ENCODE peak calls at places on chromosome 20, in eight cellular contexts. One of them, this sample, is unnamed.

GRCh38 chr20:43590036-43590391 is 723 bp upstream of the IFT52 start:
- DNase-seq in endothelial cell: peak
- DNase-seq in heart right ventricle: no peak
- DNase-seq in T-helper 17 cell: no peak
- DNase-seq in brain pericyte: no peak
- DNase-seq in epithelial cell of prostate: no peak
- DNase-seq in EL: no peak
- DNase-seq in HS-5: no peak
- DNase-seq in this sample: no peak

GRCh38 chr20:51563597-51564332 is 21.2 kb upstream of the NFATC2 start:
- DNase-seq in epithelial cell of prostate: no peak
- DNase-seq in endothelial cell: peak
- DNase-seq in HS-5: peak
- DNase-seq in EL: peak
- DNase-seq in heart right ventricle: peak
- DNase-seq in T-helper 17 cell: no peak
- DNase-seq in brain pericyte: peak
- DNase-seq in this sample: no peak

GRCh38 chr20:61567204-61567603 is 315.1 kb downstream of the CDH4 start:
- DNase-seq in epithelial cell of prostate: no peak
- DNase-seq in endothelial cell: no peak
- DNase-seq in EL: no peak
- DNase-seq in heart right ventricle: no peak
- DNase-seq in brain pericyte: no peak
- DNase-seq in HS-5: no peak
- DNase-seq in T-helper 17 cell: no peak
- DNase-seq in this sample: no peak

GRCh38 chr20:58875541-58876134 is 23.1 kb downstream of the GNAS start:
- DNase-seq in HS-5: peak
- DNase-seq in heart right ventricle: no peak
- DNase-seq in epithelial cell of prostate: no peak
- DNase-seq in brain pericyte: no peak
- DNase-seq in EL: peak
- DNase-seq in T-helper 17 cell: no peak
- DNase-seq in endothelial cell: no peak
- DNase-seq in this sample: no peak

GRCh38 chr20:62365814-62366369 is 1.2 kb downstream of the LAMA5 start:
- DNase-seq in endothelial cell: no peak
- DNase-seq in brain pericyte: no peak
- DNase-seq in EL: no peak
- DNase-seq in T-helper 17 cell: no peak
- DNase-seq in heart right ventricle: no peak
- DNase-seq in epithelial cell of prostate: no peak
- DNase-seq in HS-5: no peak
- DNase-seq in this sample: peak

GRCh38 chr20:20551409-20551808 is 161.0 kb downstream of the RALGAPA2 start:
- DNase-seq in brain pericyte: no peak
- DNase-seq in T-helper 17 cell: no peak
- DNase-seq in EL: no peak
- DNase-seq in HS-5: no peak
- DNase-seq in epithelial cell of prostate: no peak
- DNase-seq in endothelial cell: no peak
- DNase-seq in heart right ventricle: no peak
- DNase-seq in this sample: no peak

GRCh38 chr20:59775221-59776055 is 158.0 kb downstream of the SYCP2 start:
- DNase-seq in endothelial cell: no peak
- DNase-seq in T-helper 17 cell: no peak
- DNase-seq in epithelial cell of prostate: no peak
- DNase-seq in brain pericyte: no peak
- DNase-seq in HS-5: no peak
- DNase-seq in heart right ventricle: no peak
- DNase-seq in EL: no peak
- DNase-seq in this sample: no peak

GRCh38 chr20:47311211-47311610 is 45.3 kb downstream of the ZMYND8 start:
- DNase-seq in T-helper 17 cell: no peak
- DNase-seq in brain pericyte: no peak
- DNase-seq in epithelial cell of prostate: no peak
- DNase-seq in EL: no peak
- DNase-seq in HS-5: no peak
- DNase-seq in heart right ventricle: no peak
- DNase-seq in endothelial cell: no peak
- DNase-seq in this sample: no peak

GRCh38 chr20:52598306-52598705 is 373.9 kb upstream of the TSHZ2 start:
- DNase-seq in heart right ventricle: no peak
- DNase-seq in epithelial cell of prostate: no peak
- DNase-seq in HS-5: no peak
- DNase-seq in endothelial cell: no peak
- DNase-seq in brain pericyte: no peak
- DNase-seq in EL: no peak
- DNase-seq in T-helper 17 cell: no peak
- DNase-seq in this sample: no peak

GRCh38 chr20:37395921-37396519 is 50.1 kb downstream of the SRC start:
- DNase-seq in endothelial cell: peak
- DNase-seq in HS-5: no peak
- DNase-seq in EL: no peak
- DNase-seq in epithelial cell of prostate: no peak
- DNase-seq in T-helper 17 cell: no peak
- DNase-seq in brain pericyte: no peak
- DNase-seq in heart right ventricle: peak
- DNase-seq in this sample: no peak

GRCh38 chr20:24522452-24523330 is 53.3 kb downstream of the SYNDIG1 start:
- DNase-seq in brain pericyte: no peak
- DNase-seq in EL: no peak
- DNase-seq in HS-5: no peak
- DNase-seq in endothelial cell: no peak
- DNase-seq in epithelial cell of prostate: no peak
- DNase-seq in heart right ventricle: no peak
- DNase-seq in T-helper 17 cell: no peak
- DNase-seq in this sample: no peak

GRCh38 chr20:12358006-12358654 is 440.4 kb downstream of the BTBD3 start:
- DNase-seq in brain pericyte: no peak
- DNase-seq in EL: no peak
- DNase-seq in T-helper 17 cell: no peak
- DNase-seq in HS-5: no peak
- DNase-seq in heart right ventricle: no peak
- DNase-seq in epithelial cell of prostate: peak
- DNase-seq in endothelial cell: no peak
- DNase-seq in this sample: no peak

GRCh38 chr20:53899351-53900167 is 170.8 kb downstream of the BCAS1 start:
- DNase-seq in epithelial cell of prostate: peak
- DNase-seq in HS-5: peak
- DNase-seq in endothelial cell: no peak
- DNase-seq in T-helper 17 cell: peak
- DNase-seq in brain pericyte: no peak
- DNase-seq in heart right ventricle: no peak
- DNase-seq in EL: peak
- DNase-seq in this sample: peak

GRCh38 chr20:63652192-63652980 is 838 bp downstream of the STMN3 start:
- DNase-seq in heart right ventricle: peak
- DNase-seq in epithelial cell of prostate: no peak
- DNase-seq in HS-5: no peak
- DNase-seq in brain pericyte: no peak
- DNase-seq in endothelial cell: no peak
- DNase-seq in T-helper 17 cell: peak
- DNase-seq in EL: peak
- DNase-seq in this sample: no peak

GRCh38 chr20:50120935-50121693 is 8.2 kb upstream of the UBE2V1 start:
- DNase-seq in brain pericyte: no peak
- DNase-seq in HS-5: no peak
- DNase-seq in EL: peak
- DNase-seq in epithelial cell of prostate: no peak
- DNase-seq in heart right ventricle: peak
- DNase-seq in T-helper 17 cell: peak
- DNase-seq in endothelial cell: peak
- DNase-seq in this sample: peak

GRCh38 chr20:53077373-53078205 is 105.4 kb downstream of the TSHZ2 start:
- DNase-seq in EL: no peak
- DNase-seq in heart right ventricle: no peak
- DNase-seq in HS-5: peak
- DNase-seq in epithelial cell of prostate: peak
- DNase-seq in brain pericyte: no peak
- DNase-seq in T-helper 17 cell: no peak
- DNase-seq in endothelial cell: no peak
- DNase-seq in this sample: no peak